ENCODE peak calls at places on chromosomes 12 and 14, in five cellular contexts. S is stomach, E is A549, O is gastrocnemius medialis, Y is heart left ventricle. L is an unnamed sample.

GRCh38 chr12:123055281-123055766 is 74.8 kb downstream of the ARL6IP4 start:
- DNase-seq in S (no peak), E (no peak), O (no peak), Y (peak; percentile 48), L (no peak)

GRCh38 chr12:40044399-40044798 is 61.5 kb downstream of the SLC2A13 start:
- DNase-seq in S (no peak), E (no peak), O (no peak), Y (no peak), L (no peak)

GRCh38 chr12:21962236-21962635 is 21.0 kb upstream of the ABCC9 start:
- DNase-seq in S (no peak), E (no peak), O (no peak), Y (no peak), L (no peak)

GRCh38 chr14:94001501-94002396 is 4.6 kb downstream of the CCDC197 start:
- DNase-seq in S (peak; percentile 55), E (peak; percentile 73), O (peak; percentile 76), Y (no peak), L (peak; percentile 59)

GRCh38 chr14:38808734-38809455 is 294.1 kb downstream of the SEC23A start:
- DNase-seq in S (peak; percentile 26), E (peak; percentile 2), O (no peak), Y (no peak), L (peak; percentile 86)

GRCh38 chr12:57112492-57113294 is 1.5 kb upstream of the STAT6 start:
- DNase-seq in S (peak; percentile 86), E (no peak), O (no peak), Y (no peak), L (no peak)

GRCh38 chr14:20376071-20376588 is 32.7 kb downstream of the PARP2 start:
- DNase-seq in S (peak; percentile 72), E (no peak), O (no peak), Y (no peak), L (peak; percentile 78)

GRCh38 chr12:8615206-8615605 is 2.5 kb upstream of the AICDA start:
- DNase-seq in S (no peak), E (no peak), O (no peak), Y (no peak), L (no peak)

GRCh38 chr14:93921001-93921797 is 5.9 kb upstream of the FAM181A start:
- DNase-seq in S (no peak), E (no peak), O (no peak), Y (no peak), L (no peak)

GRCh38 chr14:72801381-72801812 is 92.5 kb downstream of the DPF3 start:
- DNase-seq in S (no peak), E (peak; percentile 68), O (peak; percentile 62), Y (no peak), L (no peak)

GRCh38 chr12:946212-946611 is 3.3 kb downstream of the RAD52 start:
- DNase-seq in S (no peak), E (no peak), O (no peak), Y (no peak), L (no peak)

GRCh38 chr12:20561886-20562285 is 133.2 kb upstream of the SLCO1C1 start:
- DNase-seq in S (no peak), E (no peak), O (no peak), Y (no peak), L (no peak)

GRCh38 chr14:50792634-50793068 is 38.3 kb downstream of the NIN start:
- DNase-seq in S (no peak), E (no peak), O (peak; percentile 37), Y (no peak), L (no peak)

GRCh38 chr14:50060871-50061663 is 55.3 kb downstream of the VCPKMT start:
- DNase-seq in S (no peak), E (peak; percentile 86), O (peak; percentile 49), Y (no peak), L (peak; percentile 47)

GRCh38 chr12:3071107-3071506 is 6.1 kb upstream of the TSPAN9 start:
- DNase-seq in S (no peak), E (no peak), O (peak; percentile 56), Y (peak; percentile 6), L (no peak)

GRCh38 chr14:89013698-89014569 is 189.5 kb downstream of the TTC8 start:
- DNase-seq in S (no peak), E (no peak), O (no peak), Y (no peak), L (no peak)

GRCh38 chr12:45660330-45660729 is 69.2 kb upstream of the ARID2 start:
- DNase-seq in S (peak; percentile 26), E (peak; percentile 37), O (peak; percentile 16), Y (no peak), L (no peak)

GRCh38 chr12:95741635-95742034 is 48.9 kb downstream of the NTN4 start:
- DNase-seq in S (no peak), E (no peak), O (no peak), Y (no peak), L (no peak)

GRCh38 chr12:95738024-95738611 is 52.4 kb downstream of the NTN4 start:
- DNase-seq in S (peak; percentile 71), E (no peak), O (no peak), Y (no peak), L (peak; percentile 34)

GRCh38 chr12:95742586-95742985 is 48.0 kb downstream of the NTN4 start:
- DNase-seq in S (no peak), E (no peak), O (no peak), Y (no peak), L (no peak)

GRCh38 chr12:95739561-95740313 is 50.8 kb downstream of the NTN4 start:
- DNase-seq in S (no peak), E (no peak), O (peak; percentile 49), Y (peak; percentile 70), L (no peak)

GRCh38 chr12:95740751-95741150 is 49.8 kb downstream of the NTN4 start:
- DNase-seq in S (no peak), E (no peak), O (no peak), Y (no peak), L (no peak)
- H3K4me1 ChIP-seq in S (peaks cover 35% of the 10 kb centered on the region), E (peaks cover 3% of the 10 kb centered on the region), O (peaks cover 21% of the 10 kb centered on the region), Y (peaks cover 19% of the 10 kb centered on the region), L (no peaks in the 10 kb centered on the region)

GRCh38 chr12:56079729-56080555 is at the start of gene ERBB3:
- DNase-seq in S (peak; percentile 89), E (peak; percentile 80), O (peak; percentile 65), Y (peak; percentile 75), L (peak; percentile 90)
- TF ChIP-seq POLR2A in S (peak; percentile 53), E (peak; percentile 12), O (no peak), Y (no peak), L (peak; percentile 97)

GRCh38 chr12:130196827-130197226 is 34.6 kb downstream of the FZD10 start:
- DNase-seq in S (peak; percentile 19), E (no peak), O (no peak), Y (no peak), L (no peak)

GRCh38 chr12:130195369-130195768 is 33.1 kb downstream of the FZD10 start:
- DNase-seq in S (peak; percentile 5), E (no peak), O (no peak), Y (no peak), L (no peak)

GRCh38 chr12:130198026-130198662 is 35.9 kb downstream of the FZD10 start:
- DNase-seq in S (peak; percentile 22), E (no peak), O (no peak), Y (no peak), L (no peak)

GRCh38 chr12:130194154-130194553 is 31.9 kb downstream of the FZD10 start:
- DNase-seq in S (peak; percentile 11), E (no peak), O (no peak), Y (no peak), L (no peak)

DNA sequence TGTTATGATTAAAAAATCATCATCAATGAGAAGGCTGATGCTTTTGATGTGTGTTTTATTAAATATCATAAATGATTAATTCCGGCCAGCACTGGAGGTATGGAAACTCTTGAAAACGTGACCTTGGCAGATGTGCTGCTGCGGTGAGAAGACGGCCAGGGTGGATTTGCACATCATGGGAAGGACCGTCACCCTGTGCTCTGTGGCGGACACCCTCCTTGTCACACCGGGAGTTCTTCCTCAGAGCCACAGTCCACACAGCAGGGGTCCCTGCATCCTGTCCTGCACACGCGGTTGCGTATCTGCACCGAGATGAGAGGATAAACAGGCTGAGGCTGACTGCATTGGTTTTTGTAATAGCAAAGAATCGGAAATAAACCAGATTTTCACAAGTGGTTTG is 33.5 kb downstream of the FZD10 start:
- DNase-seq in S (peak; percentile 2), E (no peak), O (no peak), Y (no peak), L (no peak)
- H3K4me3 ChIP-seq in S (no peak overlapping the region), E (no peak overlapping the region), O (no peak overlapping the region), Y (no peak overlapping the region), L (no peak overlapping the region)

GRCh38 chr14:92389598-92390126 is 66.7 kb downstream of the SLC24A4 start:
- DNase-seq in S (no peak), E (no peak), O (no peak), Y (no peak), L (no peak)
- H3K4me1 ChIP-seq in S (no peaks in the 10 kb centered on the region), E (no peaks in the 10 kb centered on the region), O (no peaks in the 10 kb centered on the region), Y (no peaks in the 10 kb centered on the region), L (no peaks in the 10 kb centered on the region)

L was measured in transverse colon.